ENCODE peak calls at places on chromosomes 4 and X, in six cellular contexts. P is neural crest cell, U is nephron progenitor cell, V is LNCaP clone FGC, O is MCF 10A, B is astrocyte of the spinal cord. D is an unnamed sample.

GRCh38 chr4:48175328-48175727 is 41.3 kb upstream of the TXK start:
- DNase-seq in P (no peak), U (no peak), V (no peak), O (no peak), B (no peak), D (no peak)

GRCh38 chrX:153662266-153662665 is 11.3 kb downstream of the PNCK start:
- DNase-seq in P (no peak), U (peak; percentile 63), V (no peak), O (peak; percentile 38), B (no peak), D (peak; percentile 39)

GRCh38 chr4:85747871-85748491 is 273.0 kb downstream of the ARHGAP24 start:
- DNase-seq in P (peak; percentile 9), U (peak; percentile 31), V (peak; percentile 63), O (peak; percentile 73), B (peak; percentile 88), D (no peak)

GRCh38 chr4:166941629-166942028 is 292.7 kb downstream of the SPOCK3 start:
- DNase-seq in P (no peak), U (no peak), V (no peak), O (peak; percentile 79), B (peak; percentile 57), D (no peak)

GRCh38 chrX:1581132-1581531 is 10.3 kb upstream of the AKAP17A start:
- DNase-seq in P (peak; percentile 64), U (peak; percentile 54), V (no peak), O (peak; percentile 73), B (peak; percentile 20), D (peak; percentile 70)

GRCh38 chr4:76956961-76957738 is 7.6 kb downstream of the SEPTIN11 start:
- DNase-seq in P (no peak), U (no peak), V (no peak), O (no peak), B (no peak), D (no peak)

GRCh38 chr4:123740236-123740635 is 343.6 kb downstream of the SPRY1 start:
- DNase-seq in P (no peak), U (no peak), V (no peak), O (no peak), B (peak; percentile 10), D (no peak)

GRCh38 chr4:27357283-27357682 is 496.6 kb downstream of the STIM2 start:
- DNase-seq in P (no peak), U (no peak), V (no peak), O (peak; percentile 30), B (peak; percentile 50), D (no peak)

GRCh38 chrX:10526442-10526841 is 93.9 kb downstream of the MID1 start:
- DNase-seq in P (no peak), U (no peak), V (no peak), O (no peak), B (no peak), D (no peak)

GRCh38 chr4:118991686-118992085 is 103.0 kb downstream of the SYNPO2 start:
- DNase-seq in P (no peak), U (no peak), V (no peak), O (no peak), B (no peak), D (no peak)

GRCh38 chrX:1336331-1337143 is at the start of gene IL3RA:
- DNase-seq in P (no peak), U (no peak), V (no peak), O (no peak), B (no peak), D (no peak)

GRCh38 chr4:141395919-141396318 is 175.2 kb downstream of the ZNF330 start:
- DNase-seq in P (no peak), U (no peak), V (no peak), O (no peak), B (no peak), D (no peak)

GRCh38 chr4:41661447-41662076 is 87.0 kb downstream of the PHOX2B start:
- DNase-seq in P (peak; percentile 64), U (peak; percentile 69), V (peak; percentile 26), O (peak; percentile 70), B (peak; percentile 54), D (no peak)

GRCh38 chrX:132489256-132490085 is 633 bp upstream of the MBNL3 start:
- DNase-seq in P (peak; percentile 53), U (peak; percentile 69), V (no peak), O (peak; percentile 76), B (peak; percentile 29), D (peak; percentile 48)

GRCh38 chr4:22668301-22668700 is 24.4 kb upstream of the GBA3 start:
- DNase-seq in P (no peak), U (no peak), V (no peak), O (peak; percentile 58), B (peak; percentile 82), D (no peak)

GRCh38 chrX:107654778-107655761 is 26.8 kb downstream of the PRPS1 start:
- DNase-seq in P (peak; percentile 57), U (peak; percentile 78), V (no peak), O (peak; percentile 84), B (peak; percentile 89), D (peak; percentile 52)

GRCh38 chrX:13372203-13372980 is 52.5 kb upstream of the ATXN3L start:
- DNase-seq in P (no peak), U (no peak), V (no peak), O (no peak), B (no peak), D (no peak)

GRCh38 chr4:126583509-126583908 is 1049.2 kb upstream of the INTU start:
- DNase-seq in P (no peak), U (no peak), V (no peak), O (peak; percentile 44), B (no peak), D (no peak)

DNA sequence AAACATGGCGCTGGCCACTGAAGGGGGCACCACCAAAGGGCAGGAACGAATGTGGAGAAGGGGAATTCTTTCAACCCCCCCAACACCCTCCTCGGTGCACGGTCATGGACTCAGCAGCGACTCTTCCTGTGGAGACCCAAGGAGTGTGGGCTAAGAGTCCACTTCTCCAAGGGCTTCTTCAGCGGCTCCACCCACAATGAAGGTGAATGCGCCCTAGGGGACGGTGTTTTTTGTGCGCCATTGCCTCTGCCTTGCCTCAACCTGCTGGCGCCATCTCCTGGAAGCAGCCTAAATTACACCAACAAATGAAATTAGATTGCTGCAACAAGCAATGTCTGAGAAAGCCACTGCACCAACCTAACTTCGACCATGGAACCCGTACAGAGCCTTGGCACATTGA is 169.2 kb upstream of the MAGEB18 start:
- DNase-seq in P (peak; percentile 50), U (peak; percentile 53), V (peak; percentile 18), O (peak; percentile 35), B (peak; percentile 1), D (no peak)
- TF ChIP-seq CTCF in P (peak; percentile 56), U (peak; percentile 32), V (peak; percentile 73), O (peak; percentile 39), B (peak; percentile 42), D (no peak)

GRCh38 chrX:11725631-11726442 is 32.2 kb upstream of the MSL3 start:
- DNase-seq in P (no peak), U (no peak), V (no peak), O (no peak), B (no peak), D (no peak)
- TF ChIP-seq CTCF in P (no peak), U (no peak), V (no peak), O (no peak), B (no peak), D (no peak)

DNA sequence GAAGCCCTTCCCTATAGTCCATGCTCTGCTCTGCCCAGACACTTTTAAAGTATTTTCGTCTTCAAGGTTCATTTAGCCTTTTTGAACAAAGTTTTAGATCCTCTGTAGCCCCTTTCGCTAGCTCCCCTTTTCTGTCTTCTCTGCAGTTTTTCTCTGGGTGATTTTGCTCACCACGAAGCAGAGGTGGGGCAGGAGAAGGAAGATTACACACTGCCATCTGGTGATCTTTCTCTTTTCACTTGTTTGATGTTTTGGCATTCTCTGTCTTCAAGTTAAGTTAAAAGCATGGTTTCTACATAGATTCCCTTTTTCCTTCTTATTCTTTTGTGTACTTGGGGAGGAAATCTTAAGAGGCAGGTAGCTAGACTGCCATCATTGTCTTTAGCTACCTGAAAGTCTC is 43.9 kb downstream of the CC2D2A start:
- DNase-seq in P (no peak), U (no peak), V (no peak), O (no peak), B (no peak), D (no peak)
- TF ChIP-seq CTCF in P (no peak), U (no peak), V (no peak), O (no peak), B (no peak), D (no peak)

GRCh38 chr4:164482788-164483187 is 271.1 kb upstream of the SMIM31 start:
- DNase-seq in P (no peak), U (no peak), V (no peak), O (no peak), B (no peak), D (no peak)

GRCh38 chr4:164485169-164485568 is 268.8 kb upstream of the SMIM31 start:
- DNase-seq in P (no peak), U (no peak), V (no peak), O (no peak), B (no peak), D (no peak)

GRCh38 chr4:164488114-164488513 is 265.8 kb upstream of the SMIM31 start:
- DNase-seq in P (no peak), U (no peak), V (no peak), O (peak; percentile 78), B (no peak), D (no peak)
- TF ChIP-seq CTCF in P (no peak), U (no peak), V (no peak), O (no peak), B (no peak), D (no peak)

GRCh38 chrX:39152106-39152649 is 350.9 kb downstream of the MID1IP1 start:
- DNase-seq in P (peak; percentile 66), U (peak; percentile 77), V (no peak), O (peak; percentile 42), B (no peak), D (no peak)
- TF ChIP-seq CTCF in P (peak; percentile 69), U (peak; percentile 59), V (peak; percentile 37), O (peak; percentile 58), B (peak; percentile 51), D (no peak)

GRCh38 chr4:140326395-140326993 is 47.0 kb upstream of the SCOC start:
- DNase-seq in P (no peak), U (peak; percentile 8), V (no peak), O (peak; percentile 61), B (peak; percentile 63), D (no peak)
- TF ChIP-seq CTCF in P (peak; percentile 75), U (peak; percentile 66), V (peak; percentile 63), O (peak; percentile 76), B (peak; percentile 81), D (no peak)

GRCh38 chr4:172787117-172787516 is 381.5 kb upstream of the GALNT7 start:
- DNase-seq in P (no peak), U (no peak), V (no peak), O (no peak), B (no peak), D (no peak)
- TF ChIP-seq CTCF in P (no peak), U (no peak), V (no peak), O (no peak), B (no peak), D (no peak)

D was measured in natural killer cell.